ENCODE peak calls at places on chromosomes 6 and 20, in ten cellular contexts. H is fibroblast of mammary gland, F is foreskin fibroblast, E is fibroblast of pulmonary artery, L is mesothelial cell of epicardium, W is hepatocyte, S is PC-3, G is tibial nerve, J is brain microvascular endothelial cell, O is GM12865. P is an unnamed sample.

GRCh38 chr20:12012241-12013222 is 94.8 kb downstream of the BTBD3 start:
- DNase-seq in F (peak), G (peak), W (peak), E (peak), S (peak), J (peak), O (peak), L (no peak), H (peak), P (peak)

GRCh38 chr6:26251354-26252081 is 113.5 kb upstream of the BTN3A2 start:
- DNase-seq in W (peak), G (peak), S (peak), O (peak), E (peak), L (peak), F (peak), H (peak), J (peak), P (peak)

GRCh38 chr20:34708621-34709043 is 4.5 kb downstream of the TP53INP2 start:
- DNase-seq in E (peak), O (peak), G (peak), J (no peak), L (peak), S (peak), H (peak), F (peak), W (peak), P (no peak)

GRCh38 chr6:85168146-85168545 is 281.7 kb upstream of the NT5E start:
- DNase-seq in H (no peak), G (no peak), E (no peak), W (no peak), L (no peak), O (no peak), S (no peak), F (no peak), J (no peak), P (no peak)

GRCh38 chr6:16741112-16742016 is 19.9 kb downstream of the ATXN1 start:
- DNase-seq in O (peak), S (peak), E (peak), F (peak), W (peak), L (no peak), H (peak), J (peak), G (no peak), P (peak)

GRCh38 chr6:125099211-125100017 is 54.2 kb upstream of the TPD52L1 start:
- DNase-seq in E (peak), H (peak), S (peak), J (peak), L (peak), O (peak), F (peak), W (peak), G (no peak), P (no peak)

GRCh38 chr6:17907467-17908229 is 79.8 kb downstream of the KIF13A start:
- DNase-seq in S (peak), E (peak), G (peak), O (peak), L (no peak), W (peak), J (peak), F (peak), H (peak), P (peak)

GRCh38 chr20:34337982-34338756 is 24.9 kb upstream of the ITCH start:
- DNase-seq in H (no peak), J (no peak), E (no peak), S (no peak), F (no peak), L (no peak), O (peak), G (no peak), W (no peak), P (no peak)

GRCh38 chr6:28522594-28523557 is 2.8 kb upstream of the GPX5 start:
- DNase-seq in W (no peak), S (no peak), G (no peak), E (no peak), J (no peak), F (no peak), L (no peak), O (no peak), H (no peak), P (no peak)

GRCh38 chr20:33685328-33686007 is 717 bp downstream of the E2F1 start:
- DNase-seq in F (peak), S (peak), W (peak), E (no peak), O (peak), G (no peak), J (no peak), H (peak), L (no peak), P (peak)

GRCh38 chr6:159395614-159396013 is 226.4 kb downstream of the FNDC1 start:
- DNase-seq in J (no peak), W (no peak), L (no peak), H (no peak), S (no peak), G (no peak), E (no peak), F (no peak), O (no peak), P (no peak)

GRCh38 chr6:157233156-157233555 is 90.2 kb downstream of the TMEM242 start:
- DNase-seq in O (no peak), L (no peak), S (no peak), J (no peak), E (no peak), F (no peak), H (no peak), G (no peak), W (no peak), P (no peak)

GRCh38 chr20:33522256-33522820 is 32.4 kb downstream of the CBFA2T2 start:
- DNase-seq in J (no peak), F (no peak), W (no peak), O (no peak), S (no peak), L (no peak), H (peak), G (no peak), E (peak), P (no peak)

GRCh38 chr6:125191916-125192609 is 38.5 kb downstream of the TPD52L1 start:
- DNase-seq in O (peak), S (peak), L (no peak), E (peak), F (peak), G (peak), H (peak), W (peak), J (peak), P (peak)

GRCh38 chr6:105875974-105876640 is 210.0 kb upstream of the PRDM1 start:
- DNase-seq in W (no peak), H (no peak), F (no peak), J (no peak), G (no peak), S (no peak), E (no peak), O (no peak), L (no peak), P (no peak)

GRCh38 chr20:40323411-40323810 is 365.6 kb downstream of the MAFB start:
- DNase-seq in F (no peak), W (no peak), S (no peak), H (no peak), G (no peak), E (no peak), O (no peak), J (no peak), L (no peak), P (no peak)

GRCh38 chr6:170101281-170102035 is 189.4 kb downstream of the DLL1 start:
- DNase-seq in S (no peak), O (no peak), L (peak), J (no peak), H (no peak), E (no peak), G (no peak), F (no peak), W (no peak), P (no peak)

GRCh38 chr20:18712116-18712515 is 101.5 kb upstream of the SCP2D1 start:
- DNase-seq in H (peak), S (no peak), G (no peak), F (no peak), L (no peak), O (no peak), W (no peak), J (no peak), E (no peak), P (no peak)

GRCh38 chr6:31169123-31169857 is 1.2 kb downstream of the POU5F1 start:
- DNase-seq in J (no peak), O (no peak), E (no peak), H (no peak), S (peak), G (no peak), W (no peak), L (no peak), F (peak), P (peak)

GRCh38 chr6:127352519-127352918 is 9.1 kb upstream of the ECHDC1 start:
- DNase-seq in J (no peak), O (no peak), L (no peak), S (no peak), E (no peak), H (no peak), F (no peak), G (no peak), W (no peak), P (no peak)

GRCh38 chr20:53974785-53975555 is 95.4 kb downstream of the BCAS1 start:
- DNase-seq in O (no peak), E (no peak), H (no peak), W (no peak), J (no peak), L (no peak), F (no peak), G (no peak), S (no peak), P (no peak)

GRCh38 chr6:96075826-96076225 is 60.1 kb downstream of the FUT9 start:
- DNase-seq in F (no peak), J (no peak), E (no peak), W (no peak), H (no peak), G (no peak), S (peak), L (no peak), O (no peak), P (no peak)

GRCh38 chr6:96909826-96910225 is 12.1 kb upstream of the NDUFAF4 start:
- DNase-seq in L (no peak), S (no peak), F (no peak), G (no peak), O (no peak), W (peak), J (no peak), H (no peak), E (no peak), P (no peak)

GRCh38 chr6:26318459-26319404 is 46.3 kb upstream of the BTN3A2 start:
- DNase-seq in L (no peak), E (no peak), H (no peak), F (no peak), J (no peak), W (no peak), O (peak), S (no peak), G (no peak), P (peak)

GRCh38 chr6:139152892-139153271 is 18.0 kb downstream of the HECA start:
- DNase-seq in H (peak), L (no peak), G (no peak), O (no peak), F (peak), S (no peak), W (no peak), J (no peak), E (no peak), P (no peak)

GRCh38 chr6:28811873-28812272 is 111.9 kb downstream of the TRIM27 start:
- DNase-seq in H (peak), J (no peak), L (no peak), W (no peak), O (peak), G (no peak), E (no peak), F (peak), S (peak), P (no peak)

GRCh38 chr6:53250761-53251672 is 97.7 kb downstream of the ELOVL5 start:
- DNase-seq in F (peak), H (peak), W (no peak), J (no peak), S (peak), O (no peak), G (peak), L (no peak), E (peak), P (no peak)

GRCh38 chr6:46899636-46900035 is 22.1 kb downstream of the ADGRF5 start:
- DNase-seq in F (no peak), H (no peak), E (peak), G (no peak), L (no peak), S (no peak), J (no peak), W (no peak), O (no peak), P (no peak)

GRCh38 chr6:14172575-14172974 is 55.0 kb downstream of the CD83 start:
- DNase-seq in H (no peak), L (no peak), F (no peak), E (no peak), O (no peak), J (no peak), S (peak), W (no peak), G (no peak), P (peak)

GRCh38 chr6:29968130-29968529 is 25.8 kb downstream of the HLA-A start:
- DNase-seq in J (no peak), L (no peak), H (peak), F (peak), S (peak), W (no peak), O (no peak), E (peak), G (no peak), P (peak)

GRCh38 chr6:154766993-154767392 is 33.8 kb downstream of the SCAF8 start:
- DNase-seq in J (no peak), S (no peak), F (peak), G (no peak), E (peak), H (no peak), O (no peak), L (no peak), W (no peak), P (no peak)

GRCh38 chr6:166745801-166746668 is 119.0 kb upstream of the RPS6KA2 start:
- DNase-seq in E (no peak), W (no peak), O (no peak), S (no peak), J (no peak), L (no peak), H (no peak), G (no peak), F (no peak), P (no peak)

GRCh38 chr6:166743925-166744653 is 117.0 kb upstream of the RPS6KA2 start:
- DNase-seq in O (no peak), F (no peak), W (no peak), S (no peak), G (no peak), J (no peak), L (no peak), E (no peak), H (no peak), P (no peak)

GRCh38 chr6:166742981-166743380 is 115.9 kb upstream of the RPS6KA2 start:
- DNase-seq in E (no peak), L (no peak), S (no peak), F (no peak), O (no peak), J (no peak), W (no peak), G (no peak), H (no peak), P (no peak)

GRCh38 chr6:166743415-166743814 is 116.4 kb upstream of the RPS6KA2 start:
- DNase-seq in G (no peak), E (no peak), S (no peak), F (no peak), J (no peak), H (no peak), W (no peak), L (no peak), O (no peak), P (no peak)

GRCh38 chr6:166744654-166745134 is 117.6 kb upstream of the RPS6KA2 start:
- DNase-seq in F (no peak), J (no peak), W (no peak), H (no peak), S (no peak), E (no peak), G (no peak), L (no peak), O (no peak), P (no peak)
- TF ChIP-seq CTCF in F (no peak), J (no peak), W (no peak), H (no peak), S (no peak), E (no peak), G (no peak), L (no peak), O (no peak), P (no peak)

GRCh38 chr6:116101790-116102189 is 1.1 kb downstream of the NT5DC1 start:
- DNase-seq in H (no peak), S (no peak), J (no peak), W (no peak), E (no peak), F (no peak), L (no peak), G (no peak), O (peak), P (no peak)
- TF ChIP-seq CTCF in H (no peak), S (no peak), J (no peak), W (no peak), E (no peak), F (no peak), L (no peak), G (no peak), O (no peak), P (no peak)

GRCh38 chr6:5936611-5937010 is 70.1 kb downstream of the NRN1 start:
- DNase-seq in F (no peak), H (peak), L (no peak), J (no peak), O (no peak), W (no peak), G (no peak), S (no peak), E (no peak), P (no peak)

GRCh38 chr6:5936140-5936539 is 70.6 kb downstream of the NRN1 start:
- DNase-seq in O (no peak), W (no peak), H (no peak), F (no peak), J (no peak), S (no peak), G (no peak), E (no peak), L (no peak), P (no peak)

GRCh38 chr6:5937516-5937915 is 69.2 kb downstream of the NRN1 start:
- DNase-seq in E (no peak), O (no peak), H (peak), J (no peak), W (no peak), S (no peak), L (no peak), G (no peak), F (no peak), P (no peak)

GRCh38 chr6:5938934-5939333 is 67.8 kb downstream of the NRN1 start:
- DNase-seq in G (no peak), J (no peak), L (no peak), O (no peak), W (no peak), F (no peak), H (no peak), E (no peak), S (no peak), P (no peak)

DNA sequence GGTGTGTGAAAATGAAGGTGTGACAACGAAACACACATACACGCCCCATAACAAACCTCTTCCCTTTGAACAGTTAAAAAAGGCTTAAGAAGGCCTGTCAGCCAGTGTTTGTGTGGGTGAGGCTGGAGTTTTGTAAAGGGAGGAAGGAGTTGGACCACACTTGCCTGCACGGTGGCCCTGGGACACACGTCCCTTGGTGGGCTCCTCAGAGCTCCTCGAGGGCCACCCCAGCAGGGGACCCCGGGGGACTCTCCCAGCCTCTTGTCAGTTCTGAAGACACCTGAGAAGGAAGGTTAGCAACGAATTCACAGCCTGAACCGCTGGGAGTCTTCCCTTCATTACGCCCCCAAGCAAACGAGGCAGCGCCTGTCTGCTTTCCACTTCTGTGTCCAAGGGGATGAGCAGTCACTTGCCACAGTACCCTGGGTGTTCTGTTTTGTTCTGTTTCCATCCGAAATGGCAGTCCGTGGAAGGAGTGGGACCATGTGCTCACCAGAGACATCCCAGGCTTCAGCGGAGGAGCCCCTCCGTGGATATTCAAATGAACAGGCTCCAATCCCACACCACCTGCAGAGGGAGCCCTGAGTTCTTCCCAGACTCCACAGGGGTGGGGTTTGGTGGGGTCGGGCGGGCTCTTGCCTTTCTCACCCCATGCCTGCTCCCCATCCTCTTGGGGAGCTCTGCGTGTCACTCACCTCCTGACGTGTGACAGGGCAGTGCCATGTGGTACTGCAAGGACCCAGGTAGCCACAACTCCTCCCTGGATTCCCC is 68.6 kb downstream of the NRN1 start:
- DNase-seq in H (no peak), E (no peak), O (no peak), L (no peak), J (no peak), F (no peak), W (no peak), S (no peak), G (no peak), P (no peak)
- TF ChIP-seq CTCF in H (no peak), E (no peak), O (no peak), L (no peak), J (no peak), F (no peak), W (no peak), S (no peak), G (no peak), P (no peak)

GRCh38 chr20:48352042-48352441 is 475.8 kb downstream of the PREX1 start:
- DNase-seq in F (no peak), L (no peak), W (no peak), J (no peak), S (no peak), E (no peak), H (no peak), G (no peak), O (no peak), P (no peak)

GRCh38 chr20:48352628-48353027 is 475.2 kb downstream of the PREX1 start:
- DNase-seq in J (no peak), S (no peak), O (no peak), G (no peak), H (no peak), W (no peak), L (no peak), E (no peak), F (no peak), P (no peak)

GRCh38 chr20:48349673-48350072 is 478.1 kb downstream of the PREX1 start:
- DNase-seq in J (no peak), L (no peak), O (no peak), G (no peak), S (no peak), F (no peak), E (no peak), W (no peak), H (no peak), P (no peak)

GRCh38 chr20:48348022-48348421 is 479.8 kb downstream of the PREX1 start:
- DNase-seq in S (no peak), L (no peak), F (no peak), O (no peak), E (no peak), W (no peak), J (no peak), H (no peak), G (no peak), P (no peak)

GRCh38 chr20:48350291-48350988 is 477.4 kb downstream of the PREX1 start:
- DNase-seq in F (no peak), S (no peak), O (peak), G (no peak), J (no peak), H (peak), E (peak), W (no peak), L (no peak), P (no peak)
- TF ChIP-seq CTCF in F (no peak), S (peak), O (peak), G (no peak), J (peak), H (no peak), E (peak), W (peak), L (no peak), P (peak)

GRCh38 chr6:161618816-161619454 is 345.1 kb upstream of the AGPAT4 start:
- DNase-seq in E (peak), S (peak), J (peak), G (peak), H (peak), O (peak), W (peak), L (no peak), F (peak), P (peak)
- TF ChIP-seq CTCF in E (peak), S (peak), J (peak), G (no peak), H (peak), O (peak), W (peak), L (no peak), F (peak), P (peak)

DNA sequence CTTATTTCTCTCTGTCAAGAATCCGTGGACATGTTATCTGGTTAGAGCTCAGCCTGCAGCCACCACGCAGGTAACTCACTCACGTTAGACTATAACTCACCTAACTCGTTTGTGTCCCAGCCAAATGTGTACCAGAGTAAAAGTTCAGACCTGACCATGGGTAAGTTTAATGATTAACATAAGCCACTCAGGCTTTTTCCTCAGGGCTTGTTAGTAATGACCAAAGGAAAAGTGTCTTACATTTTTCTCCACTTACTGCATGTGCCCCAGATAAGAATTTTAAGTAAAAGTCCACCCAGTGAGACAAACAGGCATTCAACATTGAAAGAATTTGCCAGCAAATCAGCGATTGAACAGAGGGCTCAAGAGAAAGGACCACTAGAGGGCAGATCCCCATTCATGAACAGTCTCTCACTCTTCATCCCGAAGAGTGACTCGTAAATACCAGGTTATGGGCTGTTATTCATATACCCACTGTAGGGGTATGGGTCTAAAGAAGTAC is at the start of gene PKHD1:
- DNase-seq in S (peak), G (no peak), E (no peak), O (peak), J (no peak), F (no peak), W (peak), H (peak), L (no peak), P (no peak)
- TF ChIP-seq CTCF in S (peak), G (no peak), E (peak), O (peak), J (peak), F (peak), W (peak), H (peak), L (no peak), P (peak)